ENCODE peak calls at places on chromosomes 3 and 15, in seven cellular contexts. One of them, this sample, is unnamed.

GRCh38 chr3:196280689-196281463 is 6.7 kb downstream of the PCYT1A start:
- DNase-seq in progenitor cell of endocrine pancreas: no peak
- DNase-seq in neuronal stem cell: no peak
- DNase-seq in mucosa of gallbladder: no peak
- DNase-seq in RPMI8226: no peak
- DNase-seq in NCI-H446 treated with DMSO at 0.1 percent for 48 hours: no peak
- DNase-seq in mesendoderm: no peak
- DNase-seq in this sample: no peak

GRCh38 chr3:141441381-141442365 is 45.2 kb upstream of the RASA2 start:
- DNase-seq in progenitor cell of endocrine pancreas: peak
- DNase-seq in neuronal stem cell: peak
- DNase-seq in mucosa of gallbladder: peak
- DNase-seq in RPMI8226: peak
- DNase-seq in NCI-H446 treated with DMSO at 0.1 percent for 48 hours: peak
- DNase-seq in mesendoderm: peak
- DNase-seq in this sample: peak

GRCh38 chr3:125651246-125651645 is 55.9 kb upstream of the OSBPL11 start:
- DNase-seq in progenitor cell of endocrine pancreas: no peak
- DNase-seq in neuronal stem cell: no peak
- DNase-seq in mucosa of gallbladder: no peak
- DNase-seq in RPMI8226: no peak
- DNase-seq in NCI-H446 treated with DMSO at 0.1 percent for 48 hours: no peak
- DNase-seq in mesendoderm: peak
- DNase-seq in this sample: no peak

GRCh38 chr3:57826286-57826951 is 70.3 kb downstream of the SLMAP start:
- DNase-seq in progenitor cell of endocrine pancreas: no peak
- DNase-seq in neuronal stem cell: no peak
- DNase-seq in mucosa of gallbladder: no peak
- DNase-seq in RPMI8226: no peak
- DNase-seq in NCI-H446 treated with DMSO at 0.1 percent for 48 hours: no peak
- DNase-seq in mesendoderm: no peak
- DNase-seq in this sample: no peak

GRCh38 chr3:146546366-146546965 is 2.1 kb upstream of the PLSCR1 start:
- DNase-seq in progenitor cell of endocrine pancreas: no peak
- DNase-seq in neuronal stem cell: no peak
- DNase-seq in mucosa of gallbladder: no peak
- DNase-seq in RPMI8226: peak
- DNase-seq in NCI-H446 treated with DMSO at 0.1 percent for 48 hours: no peak
- DNase-seq in mesendoderm: no peak
- DNase-seq in this sample: no peak

GRCh38 chr3:197682713-197683112 is 54.0 kb downstream of the RUBCN start:
- DNase-seq in progenitor cell of endocrine pancreas: no peak
- DNase-seq in neuronal stem cell: no peak
- DNase-seq in mucosa of gallbladder: no peak
- DNase-seq in RPMI8226: no peak
- DNase-seq in NCI-H446 treated with DMSO at 0.1 percent for 48 hours: no peak
- DNase-seq in mesendoderm: peak
- DNase-seq in this sample: no peak

GRCh38 chr3:108324177-108324576 is 27.8 kb downstream of the HHLA2 start:
- DNase-seq in progenitor cell of endocrine pancreas: no peak
- DNase-seq in neuronal stem cell: no peak
- DNase-seq in mucosa of gallbladder: no peak
- DNase-seq in RPMI8226: no peak
- DNase-seq in NCI-H446 treated with DMSO at 0.1 percent for 48 hours: no peak
- DNase-seq in mesendoderm: no peak
- DNase-seq in this sample: no peak

GRCh38 chr3:28915711-28916481 is 365.0 kb upstream of the RBMS3 start:
- DNase-seq in progenitor cell of endocrine pancreas: no peak
- DNase-seq in neuronal stem cell: peak
- DNase-seq in mucosa of gallbladder: peak
- DNase-seq in RPMI8226: no peak
- DNase-seq in NCI-H446 treated with DMSO at 0.1 percent for 48 hours: no peak
- DNase-seq in mesendoderm: peak
- DNase-seq in this sample: no peak

GRCh38 chr15:81877533-81878227 is 168.1 kb downstream of the MEX3B start:
- DNase-seq in progenitor cell of endocrine pancreas: no peak
- DNase-seq in neuronal stem cell: peak
- DNase-seq in mucosa of gallbladder: no peak
- DNase-seq in RPMI8226: no peak
- DNase-seq in NCI-H446 treated with DMSO at 0.1 percent for 48 hours: peak
- DNase-seq in mesendoderm: peak
- DNase-seq in this sample: no peak

GRCh38 chr15:78790027-78790426 is 21.2 kb downstream of the ADAMTS7 start:
- DNase-seq in progenitor cell of endocrine pancreas: no peak
- DNase-seq in neuronal stem cell: no peak
- DNase-seq in mucosa of gallbladder: no peak
- DNase-seq in RPMI8226: no peak
- DNase-seq in NCI-H446 treated with DMSO at 0.1 percent for 48 hours: no peak
- DNase-seq in mesendoderm: no peak
- DNase-seq in this sample: no peak

GRCh38 chr3:179464296-179465092 is 13.2 kb upstream of the GNB4 start:
- DNase-seq in progenitor cell of endocrine pancreas: no peak
- DNase-seq in neuronal stem cell: no peak
- DNase-seq in mucosa of gallbladder: no peak
- DNase-seq in RPMI8226: peak
- DNase-seq in NCI-H446 treated with DMSO at 0.1 percent for 48 hours: no peak
- DNase-seq in mesendoderm: peak
- DNase-seq in this sample: no peak

GRCh38 chr3:38245930-38246329 is 19.7 kb upstream of the SLC22A13 start:
- DNase-seq in progenitor cell of endocrine pancreas: no peak
- DNase-seq in neuronal stem cell: no peak
- DNase-seq in mucosa of gallbladder: no peak
- DNase-seq in RPMI8226: no peak
- DNase-seq in NCI-H446 treated with DMSO at 0.1 percent for 48 hours: no peak
- DNase-seq in mesendoderm: no peak
- DNase-seq in this sample: no peak

GRCh38 chr3:156665296-156665695 is 9.1 kb upstream of the TIPARP start:
- DNase-seq in progenitor cell of endocrine pancreas: no peak
- DNase-seq in neuronal stem cell: no peak
- DNase-seq in mucosa of gallbladder: no peak
- DNase-seq in RPMI8226: no peak
- DNase-seq in NCI-H446 treated with DMSO at 0.1 percent for 48 hours: no peak
- DNase-seq in mesendoderm: no peak
- DNase-seq in this sample: no peak

GRCh38 chr3:50658416-50658815 is 16.3 kb upstream of the DOCK3 start:
- DNase-seq in progenitor cell of endocrine pancreas: no peak
- DNase-seq in neuronal stem cell: no peak
- DNase-seq in mucosa of gallbladder: no peak
- DNase-seq in RPMI8226: no peak
- DNase-seq in NCI-H446 treated with DMSO at 0.1 percent for 48 hours: no peak
- DNase-seq in mesendoderm: no peak
- DNase-seq in this sample: no peak

GRCh38 chr15:25345943-25346342 is 92.9 kb downstream of the UBE3A start:
- DNase-seq in progenitor cell of endocrine pancreas: no peak
- DNase-seq in neuronal stem cell: peak
- DNase-seq in mucosa of gallbladder: no peak
- DNase-seq in RPMI8226: no peak
- DNase-seq in NCI-H446 treated with DMSO at 0.1 percent for 48 hours: peak
- DNase-seq in mesendoderm: peak
- DNase-seq in this sample: peak

GRCh38 chr3:112640864-112641751 is at the start of gene CCDC80:
- DNase-seq in progenitor cell of endocrine pancreas: no peak
- DNase-seq in neuronal stem cell: no peak
- DNase-seq in mucosa of gallbladder: no peak
- DNase-seq in RPMI8226: no peak
- DNase-seq in NCI-H446 treated with DMSO at 0.1 percent for 48 hours: no peak
- DNase-seq in mesendoderm: peak
- DNase-seq in this sample: no peak

GRCh38 chr15:101047301-101047781 is 128.2 kb downstream of the LRRK1 start:
- DNase-seq in progenitor cell of endocrine pancreas: no peak
- DNase-seq in neuronal stem cell: no peak
- DNase-seq in mucosa of gallbladder: peak
- DNase-seq in RPMI8226: no peak
- DNase-seq in NCI-H446 treated with DMSO at 0.1 percent for 48 hours: no peak
- DNase-seq in mesendoderm: no peak
- DNase-seq in this sample: no peak

GRCh38 chr15:52100807-52101206 is 11.8 kb downstream of the BCL2L10 start:
- DNase-seq in progenitor cell of endocrine pancreas: no peak
- DNase-seq in neuronal stem cell: no peak
- DNase-seq in mucosa of gallbladder: peak
- DNase-seq in RPMI8226: peak
- DNase-seq in NCI-H446 treated with DMSO at 0.1 percent for 48 hours: no peak
- DNase-seq in mesendoderm: peak
- DNase-seq in this sample: no peak

GRCh38 chr3:115834068-115834467 is 210.8 kb downstream of the GAP43 start:
- DNase-seq in progenitor cell of endocrine pancreas: no peak
- DNase-seq in neuronal stem cell: no peak
- DNase-seq in mucosa of gallbladder: no peak
- DNase-seq in RPMI8226: no peak
- DNase-seq in NCI-H446 treated with DMSO at 0.1 percent for 48 hours: peak
- DNase-seq in mesendoderm: no peak
- DNase-seq in this sample: no peak

GRCh38 chr3:64932666-64933342 is 245.0 kb upstream of the ADAMTS9 start:
- DNase-seq in progenitor cell of endocrine pancreas: no peak
- DNase-seq in neuronal stem cell: no peak
- DNase-seq in mucosa of gallbladder: peak
- DNase-seq in RPMI8226: no peak
- DNase-seq in NCI-H446 treated with DMSO at 0.1 percent for 48 hours: no peak
- DNase-seq in mesendoderm: no peak
- DNase-seq in this sample: no peak

GRCh38 chr3:68878322-68878721 is 54.0 kb downstream of the TAFA4 start:
- DNase-seq in progenitor cell of endocrine pancreas: no peak
- DNase-seq in neuronal stem cell: peak
- DNase-seq in mucosa of gallbladder: no peak
- DNase-seq in RPMI8226: peak
- DNase-seq in NCI-H446 treated with DMSO at 0.1 percent for 48 hours: no peak
- DNase-seq in mesendoderm: peak
- DNase-seq in this sample: no peak

GRCh38 chr3:126664591-126665214 is 9.8 kb upstream of the TXNRD3 start:
- DNase-seq in progenitor cell of endocrine pancreas: no peak
- DNase-seq in neuronal stem cell: no peak
- DNase-seq in mucosa of gallbladder: no peak
- DNase-seq in RPMI8226: peak
- DNase-seq in NCI-H446 treated with DMSO at 0.1 percent for 48 hours: no peak
- DNase-seq in mesendoderm: peak
- DNase-seq in this sample: no peak

GRCh38 chr15:68691667-68692066 is 112.9 kb downstream of the CORO2B start:
- DNase-seq in progenitor cell of endocrine pancreas: no peak
- DNase-seq in neuronal stem cell: no peak
- DNase-seq in mucosa of gallbladder: peak
- DNase-seq in RPMI8226: no peak
- DNase-seq in NCI-H446 treated with DMSO at 0.1 percent for 48 hours: no peak
- DNase-seq in mesendoderm: no peak
- DNase-seq in this sample: peak

GRCh38 chr15:29081781-29082180 is 187.8 kb downstream of the NSMCE3 start:
- DNase-seq in progenitor cell of endocrine pancreas: no peak
- DNase-seq in neuronal stem cell: no peak
- DNase-seq in mucosa of gallbladder: no peak
- DNase-seq in RPMI8226: no peak
- DNase-seq in NCI-H446 treated with DMSO at 0.1 percent for 48 hours: no peak
- DNase-seq in mesendoderm: no peak
- DNase-seq in this sample: no peak

GRCh38 chr15:29438714-29439076 is 169.1 kb upstream of the NSMCE3 start:
- DNase-seq in progenitor cell of endocrine pancreas: no peak
- DNase-seq in neuronal stem cell: no peak
- DNase-seq in mucosa of gallbladder: no peak
- DNase-seq in RPMI8226: no peak
- DNase-seq in NCI-H446 treated with DMSO at 0.1 percent for 48 hours: no peak
- DNase-seq in mesendoderm: no peak
- DNase-seq in this sample: no peak

GRCh38 chr3:50388021-50388719 is 28.8 kb upstream of the TMEM115 start:
- DNase-seq in progenitor cell of endocrine pancreas: no peak
- DNase-seq in neuronal stem cell: no peak
- DNase-seq in mucosa of gallbladder: no peak
- DNase-seq in RPMI8226: peak
- DNase-seq in NCI-H446 treated with DMSO at 0.1 percent for 48 hours: no peak
- DNase-seq in mesendoderm: peak
- DNase-seq in this sample: no peak

GRCh38 chr15:57544840-57545239 is 46.9 kb upstream of the MYZAP start:
- DNase-seq in progenitor cell of endocrine pancreas: no peak
- DNase-seq in neuronal stem cell: no peak
- DNase-seq in mucosa of gallbladder: no peak
- DNase-seq in RPMI8226: no peak
- DNase-seq in NCI-H446 treated with DMSO at 0.1 percent for 48 hours: no peak
- DNase-seq in mesendoderm: no peak
- DNase-seq in this sample: no peak

GRCh38 chr3:41681479-41681878 is 280.4 kb downstream of the ULK4 start:
- DNase-seq in progenitor cell of endocrine pancreas: no peak
- DNase-seq in neuronal stem cell: no peak
- DNase-seq in mucosa of gallbladder: no peak
- DNase-seq in RPMI8226: peak
- DNase-seq in NCI-H446 treated with DMSO at 0.1 percent for 48 hours: no peak
- DNase-seq in mesendoderm: peak
- DNase-seq in this sample: no peak

GRCh38 chr3:169818330-169818729 is 5.6 kb upstream of the LRRC34 start:
- DNase-seq in progenitor cell of endocrine pancreas: no peak
- DNase-seq in neuronal stem cell: no peak
- DNase-seq in mucosa of gallbladder: no peak
- DNase-seq in RPMI8226: no peak
- DNase-seq in NCI-H446 treated with DMSO at 0.1 percent for 48 hours: no peak
- DNase-seq in mesendoderm: no peak
- DNase-seq in this sample: no peak

GRCh38 chr3:161263057-161263456 is 41.9 kb downstream of the NMD3 start:
- DNase-seq in progenitor cell of endocrine pancreas: no peak
- DNase-seq in neuronal stem cell: no peak
- DNase-seq in mucosa of gallbladder: no peak
- DNase-seq in RPMI8226: no peak
- DNase-seq in NCI-H446 treated with DMSO at 0.1 percent for 48 hours: no peak
- DNase-seq in mesendoderm: no peak
- DNase-seq in this sample: no peak

GRCh38 chr3:73284432-73284831 is 223.0 kb downstream of the EBLN2 start:
- DNase-seq in progenitor cell of endocrine pancreas: no peak
- DNase-seq in neuronal stem cell: peak
- DNase-seq in mucosa of gallbladder: no peak
- DNase-seq in RPMI8226: no peak
- DNase-seq in NCI-H446 treated with DMSO at 0.1 percent for 48 hours: no peak
- DNase-seq in mesendoderm: no peak
- DNase-seq in this sample: no peak

GRCh38 chr3:192408007-192408655 is 319.2 kb downstream of the FGF12 start:
- DNase-seq in progenitor cell of endocrine pancreas: peak
- DNase-seq in neuronal stem cell: peak
- DNase-seq in mucosa of gallbladder: no peak
- DNase-seq in RPMI8226: no peak
- DNase-seq in NCI-H446 treated with DMSO at 0.1 percent for 48 hours: no peak
- DNase-seq in mesendoderm: peak
- DNase-seq in this sample: peak

GRCh38 chr15:80161473-80162016 is 8.7 kb downstream of the FAH start:
- DNase-seq in progenitor cell of endocrine pancreas: no peak
- DNase-seq in neuronal stem cell: no peak
- DNase-seq in mucosa of gallbladder: no peak
- DNase-seq in RPMI8226: no peak
- DNase-seq in NCI-H446 treated with DMSO at 0.1 percent for 48 hours: no peak
- DNase-seq in mesendoderm: no peak
- DNase-seq in this sample: peak

GRCh38 chr3:46926039-46926438 is 48.5 kb downstream of the PTH1R start:
- DNase-seq in progenitor cell of endocrine pancreas: no peak
- DNase-seq in neuronal stem cell: no peak
- DNase-seq in mucosa of gallbladder: no peak
- DNase-seq in RPMI8226: no peak
- DNase-seq in NCI-H446 treated with DMSO at 0.1 percent for 48 hours: no peak
- DNase-seq in mesendoderm: no peak
- DNase-seq in this sample: no peak

GRCh38 chr3:186277268-186277909 is 84.6 kb downstream of the DGKG start:
- DNase-seq in progenitor cell of endocrine pancreas: no peak
- DNase-seq in neuronal stem cell: no peak
- DNase-seq in mucosa of gallbladder: no peak
- DNase-seq in RPMI8226: no peak
- DNase-seq in NCI-H446 treated with DMSO at 0.1 percent for 48 hours: no peak
- DNase-seq in mesendoderm: peak
- DNase-seq in this sample: no peak

GRCh38 chr15:42286445-42287029 is 13.3 kb upstream of the TMEM87A start:
- DNase-seq in progenitor cell of endocrine pancreas: no peak
- DNase-seq in neuronal stem cell: no peak
- DNase-seq in mucosa of gallbladder: no peak
- DNase-seq in RPMI8226: no peak
- DNase-seq in NCI-H446 treated with DMSO at 0.1 percent for 48 hours: no peak
- DNase-seq in mesendoderm: no peak
- DNase-seq in this sample: no peak